ENCODE peak calls at places on chromosomes 2 and 18, in eight cellular contexts. A is cerebellar cortex; F is stimulated activated CD4-positive, alpha-beta T cell treated with anti-CD3 and anti-CD28 coated beads, Interleukin-15, amount 100 ng/mL, for 24 hours; H is Right ventricle myocardium superior; I is endothelial cell; T is fibroblast of mammary gland; S is prostate gland; U is T follicular helper cell. Z is an unnamed sample.

GRCh38 chr2:177265386-177265690 is 811 bp upstream of the NFE2L2 start:
- DNase-seq in I (no peak), F (peak), U (peak), T (peak), A (peak), S (peak), H (peak), Z (peak)

GRCh38 chr2:69720922-69721491 is 20.9 kb upstream of the ANXA4 start:
- DNase-seq in A (no peak), F (no peak), H (no peak), T (no peak), I (no peak), S (no peak), U (no peak), Z (no peak)

GRCh38 chr2:47274054-47274779 is 119.1 kb upstream of the STPG4 start:
- DNase-seq in U (no peak), H (no peak), A (no peak), I (no peak), F (no peak), T (peak), S (no peak), Z (no peak)

GRCh38 chr2:35784777-35785176 is 570.8 kb upstream of the CRIM1 start:
- DNase-seq in F (no peak), S (no peak), U (no peak), A (no peak), T (no peak), H (no peak), I (no peak), Z (no peak)

GRCh38 chr18:55997156-55997561 is 409.2 kb upstream of the TCF4 start:
- DNase-seq in F (no peak), I (no peak), S (no peak), T (no peak), H (no peak), U (no peak), A (no peak), Z (no peak)

GRCh38 chr2:54279385-54279784 is 23.4 kb upstream of the TSPYL6 start:
- DNase-seq in F (no peak), T (no peak), I (no peak), H (no peak), U (no peak), A (no peak), S (no peak), Z (no peak)

GRCh38 chr18:74281011-74281638 is 10.6 kb downstream of the CYB5A start:
- DNase-seq in H (no peak), U (no peak), I (no peak), S (no peak), F (no peak), A (peak), T (no peak), Z (no peak)

GRCh38 chr2:3493610-3493997 is 25.7 kb downstream of the ADI1 start:
- DNase-seq in T (peak), S (no peak), A (no peak), U (no peak), F (no peak), H (no peak), I (no peak), Z (no peak)

GRCh38 chr18:39191931-39192330 is 1626.3 kb upstream of the CELF4 start:
- DNase-seq in T (no peak), S (no peak), H (no peak), F (no peak), U (no peak), I (no peak), A (no peak), Z (no peak)

GRCh38 chr18:49997468-49998045 is 184.2 kb upstream of the ACAA2 start:
- DNase-seq in I (no peak), F (no peak), U (no peak), H (no peak), S (no peak), A (no peak), T (no peak), Z (no peak)

GRCh38 chr2:157052685-157053224 is 204.8 kb upstream of the GALNT5 start:
- DNase-seq in I (no peak), A (no peak), H (no peak), U (no peak), F (no peak), T (peak), S (no peak), Z (no peak)

GRCh38 chr18:73891572-73892421 is 255.8 kb downstream of the FBXO15 start:
- DNase-seq in S (no peak), H (no peak), U (no peak), A (no peak), I (peak), T (peak), F (peak), Z (no peak)

GRCh38 chr2:151857650-151858049 is 29.4 kb upstream of the ARL5A start:
- DNase-seq in H (no peak), S (no peak), A (no peak), I (no peak), U (no peak), T (no peak), F (no peak), Z (no peak)

GRCh38 chr2:31387850-31388249 is 26.7 kb downstream of the XDH start:
- DNase-seq in F (no peak), A (no peak), U (no peak), S (no peak), T (no peak), H (no peak), I (no peak), Z (no peak)

Z was measured in T-helper 9 cell.